ENCODE peak calls at places on chromosomes 11 and 22, in four cellular contexts. One of them, this sample, is unnamed.

GRCh38 chr22:25645266-25645665 is 80.8 kb downstream of the GRK3 start:
- DNase-seq in AG04450: no peak
- DNase-seq in GM12865: no peak
- DNase-seq in IMR-90: peak; percentile 49
- DNase-seq in this sample: no peak

GRCh38 chr22:48210812-48211211 is 1448.4 kb downstream of the TBC1D22A start:
- DNase-seq in AG04450: no peak
- DNase-seq in GM12865: no peak
- DNase-seq in IMR-90: no peak
- DNase-seq in this sample: no peak

GRCh38 chr11:61281581-61282250 is 13.4 kb downstream of the VWCE start:
- DNase-seq in AG04450: no peak
- DNase-seq in GM12865: peak; percentile 47
- DNase-seq in IMR-90: no peak
- DNase-seq in this sample: no peak

GRCh38 chr22:46969961-46970360 is 207.5 kb downstream of the TBC1D22A start:
- DNase-seq in AG04450: no peak
- DNase-seq in GM12865: no peak
- DNase-seq in IMR-90: no peak
- DNase-seq in this sample: peak; percentile 57

GRCh38 chr22:48885919-48886305 is 941.8 kb downstream of the BRD1 start:
- DNase-seq in AG04450: no peak
- DNase-seq in GM12865: no peak
- DNase-seq in IMR-90: no peak
- DNase-seq in this sample: no peak

GRCh38 chr11:47083913-47084312 is 92.8 kb downstream of the ARFGAP2 start:
- DNase-seq in AG04450: peak; percentile 20
- DNase-seq in GM12865: no peak
- DNase-seq in IMR-90: peak; percentile 81
- DNase-seq in this sample: no peak

GRCh38 chr11:27255447-27255828 is 107.6 kb downstream of the CCDC34 start:
- DNase-seq in AG04450: peak; percentile 54
- DNase-seq in GM12865: no peak
- DNase-seq in IMR-90: peak; percentile 83
- DNase-seq in this sample: no peak

GRCh38 chr22:35961480-35961902 is 67.1 kb downstream of the RBFOX2 start:
- DNase-seq in AG04450: peak; percentile 55
- DNase-seq in GM12865: no peak
- DNase-seq in IMR-90: peak; percentile 90
- DNase-seq in this sample: no peak

GRCh38 chr22:20392983-20393704 is 807 bp upstream of the ZNF74 start:
- DNase-seq in AG04450: no peak
- DNase-seq in GM12865: no peak
- DNase-seq in IMR-90: no peak
- DNase-seq in this sample: no peak

GRCh38 chr11:94593030-94593429 is 25.9 kb downstream of the PIWIL4 start:
- DNase-seq in AG04450: no peak
- DNase-seq in GM12865: peak; percentile 30
- DNase-seq in IMR-90: peak; percentile 72
- DNase-seq in this sample: no peak

GRCh38 chr11:2268911-2269600 is 1.3 kb downstream of the ASCL2 start:
- DNase-seq in AG04450: no peak
- DNase-seq in GM12865: no peak
- DNase-seq in IMR-90: no peak
- DNase-seq in this sample: peak; percentile 75

GRCh38 chr11:121467965-121468364 is 15.2 kb upstream of the SORL1-AS1 start:
- DNase-seq in AG04450: no peak
- DNase-seq in GM12865: peak; percentile 92
- DNase-seq in IMR-90: no peak
- DNase-seq in this sample: peak; percentile 73

GRCh38 chr11:102452461-102453285 is at the start of gene TMEM123:
- DNase-seq in AG04450: no peak
- DNase-seq in GM12865: peak; percentile 91
- DNase-seq in IMR-90: peak; percentile 58
- DNase-seq in this sample: peak; percentile 91

DNA sequence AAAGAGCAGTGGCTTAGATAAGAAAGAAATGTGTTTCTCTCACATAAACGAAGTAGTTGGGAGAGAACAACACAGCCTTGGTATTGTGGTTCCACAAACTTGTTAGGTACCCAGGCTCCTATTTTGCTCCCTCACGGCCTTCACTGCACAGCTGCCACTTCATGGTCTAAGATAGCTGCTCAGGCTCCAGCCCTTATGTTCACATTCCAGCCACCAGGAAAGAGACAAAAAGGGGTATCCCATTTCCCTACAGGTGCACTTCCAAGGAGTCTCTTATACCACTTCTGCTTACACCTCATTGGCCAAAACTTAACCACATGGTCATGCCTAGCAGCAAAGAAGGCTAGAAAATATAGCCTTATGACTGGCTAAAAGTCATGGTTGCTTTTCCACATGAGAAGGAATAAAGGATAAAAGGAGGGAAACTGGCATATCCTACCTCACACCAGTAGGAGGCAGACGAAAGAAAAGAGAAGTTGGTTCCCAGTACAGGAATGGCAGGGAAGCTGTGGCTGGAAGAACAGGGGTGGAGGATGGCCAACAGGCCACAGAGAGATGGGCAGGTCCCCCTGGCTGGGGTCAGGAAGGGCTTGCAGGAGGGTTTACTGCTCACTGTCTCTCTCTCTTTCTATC is 5.4 kb upstream of the HDHD5 start:
- DNase-seq in AG04450: no peak
- DNase-seq in GM12865: no peak
- DNase-seq in IMR-90: no peak
- DNase-seq in this sample: no peak
- TF ChIP-seq CTCF in AG04450: peak; percentile 25
- TF ChIP-seq CTCF in GM12865: no peak
- TF ChIP-seq CTCF in IMR-90: peak; percentile 18
- TF ChIP-seq CTCF in this sample: no peak

GRCh38 chr22:30598986-30599385 is 7.3 kb upstream of the PES1 start:
- DNase-seq in AG04450: no peak
- DNase-seq in GM12865: no peak
- DNase-seq in IMR-90: peak; percentile 54
- DNase-seq in this sample: no peak

GRCh38 chr22:30601464-30601863 is 5.5 kb upstream of the TCN2 start:
- DNase-seq in AG04450: no peak
- DNase-seq in GM12865: no peak
- DNase-seq in IMR-90: no peak
- DNase-seq in this sample: no peak

GRCh38 chr22:30604723-30605122 is 2.3 kb upstream of the TCN2 start:
- DNase-seq in AG04450: no peak
- DNase-seq in GM12865: no peak
- DNase-seq in IMR-90: no peak
- DNase-seq in this sample: no peak

GRCh38 chr22:30600925-30601324 is 6.0 kb upstream of the TCN2 start:
- DNase-seq in AG04450: no peak
- DNase-seq in GM12865: no peak
- DNase-seq in IMR-90: no peak
- DNase-seq in this sample: no peak

GRCh38 chr22:30602049-30602448 is 4.9 kb upstream of the TCN2 start:
- DNase-seq in AG04450: no peak
- DNase-seq in GM12865: peak; percentile 65
- DNase-seq in IMR-90: peak; percentile 43
- DNase-seq in this sample: no peak
- TF ChIP-seq CTCF in AG04450: peak; percentile 55
- TF ChIP-seq CTCF in GM12865: peak; percentile 38
- TF ChIP-seq CTCF in IMR-90: peak; percentile 27
- TF ChIP-seq CTCF in this sample: peak; percentile 21

DNA sequence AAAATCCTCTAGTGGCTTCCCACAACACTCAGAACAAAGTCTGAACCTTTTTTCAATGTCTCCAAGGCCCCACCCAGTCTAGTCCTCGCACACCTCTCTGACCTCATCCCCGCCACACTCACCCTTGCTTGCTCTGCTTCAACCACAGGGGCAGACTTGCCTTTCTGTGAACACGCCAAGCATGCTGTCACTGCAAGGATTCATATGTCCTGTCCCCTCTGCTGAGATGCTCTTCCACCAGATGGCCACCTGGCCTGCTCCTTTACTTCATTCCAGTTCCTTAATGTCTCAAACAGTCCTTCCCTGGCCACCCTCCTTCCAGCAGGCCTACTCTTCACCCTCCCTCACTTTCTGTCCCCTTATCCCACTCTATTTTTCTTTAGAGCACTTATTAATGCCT is 60.6 kb upstream of the ARHGAP20 start:
- DNase-seq in AG04450: no peak
- DNase-seq in GM12865: peak; percentile 19
- DNase-seq in IMR-90: no peak
- DNase-seq in this sample: no peak
- TF ChIP-seq CTCF in AG04450: no peak
- TF ChIP-seq CTCF in GM12865: no peak
- TF ChIP-seq CTCF in IMR-90: no peak
- TF ChIP-seq CTCF in this sample: no peak

DNA sequence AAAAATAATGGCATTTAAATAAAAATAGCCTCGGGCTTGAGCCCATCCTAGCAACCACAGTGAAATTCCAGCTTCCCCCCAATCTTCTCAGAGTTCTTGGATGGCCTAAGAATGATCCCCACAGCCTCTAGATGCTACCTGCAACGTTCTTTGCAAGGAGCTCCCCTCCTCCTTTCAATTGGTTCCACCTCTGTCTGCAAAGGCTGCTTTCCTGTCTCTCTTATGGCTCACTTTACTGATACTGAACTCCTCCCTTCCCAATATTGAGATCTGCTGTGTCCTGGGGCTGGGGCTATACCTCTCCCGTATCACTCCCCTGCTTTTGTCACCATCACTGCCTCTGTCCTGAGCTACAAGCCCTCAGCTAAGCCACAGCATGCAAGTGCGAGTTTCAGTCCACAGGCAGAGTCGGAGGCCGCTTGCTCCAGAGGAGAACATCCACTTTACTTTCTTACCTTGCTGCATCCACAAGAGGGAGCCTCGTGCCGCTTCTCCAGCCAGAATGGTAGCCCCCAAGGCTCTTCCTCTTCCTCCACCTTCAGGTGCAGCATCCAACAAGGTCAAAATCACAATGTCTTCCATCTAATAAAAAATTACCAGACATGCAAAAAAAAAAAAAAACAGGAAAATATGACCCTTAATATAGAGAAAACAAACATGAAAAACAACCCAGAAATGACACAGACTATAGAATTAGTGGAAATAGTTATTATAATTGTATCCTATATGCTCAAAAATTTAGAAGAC is 48.6 kb upstream of the TMEM45B start:
- DNase-seq in AG04450: no peak
- DNase-seq in GM12865: peak; percentile 27
- DNase-seq in IMR-90: peak; percentile 23
- DNase-seq in this sample: no peak
- TF ChIP-seq CTCF in AG04450: peak; percentile 69
- TF ChIP-seq CTCF in GM12865: peak; percentile 38
- TF ChIP-seq CTCF in IMR-90: peak; percentile 49
- TF ChIP-seq CTCF in this sample: peak; percentile 19

GRCh38 chr22:24119476-24119875 is 61.8 kb upstream of the SUSD2 start:
- DNase-seq in AG04450: no peak
- DNase-seq in GM12865: no peak
- DNase-seq in IMR-90: no peak
- DNase-seq in this sample: no peak

GRCh38 chr22:24118689-24119384 is 62.5 kb upstream of the SUSD2 start:
- DNase-seq in AG04450: no peak
- DNase-seq in GM12865: no peak
- DNase-seq in IMR-90: no peak
- DNase-seq in this sample: no peak

GRCh38 chr22:24115247-24116207 is 65.8 kb upstream of the SUSD2 start:
- DNase-seq in AG04450: no peak
- DNase-seq in GM12865: no peak
- DNase-seq in IMR-90: no peak
- DNase-seq in this sample: no peak

GRCh38 chr22:24120029-24120428 is 61.3 kb upstream of the SUSD2 start:
- DNase-seq in AG04450: no peak
- DNase-seq in GM12865: no peak
- DNase-seq in IMR-90: no peak
- DNase-seq in this sample: no peak

DNA sequence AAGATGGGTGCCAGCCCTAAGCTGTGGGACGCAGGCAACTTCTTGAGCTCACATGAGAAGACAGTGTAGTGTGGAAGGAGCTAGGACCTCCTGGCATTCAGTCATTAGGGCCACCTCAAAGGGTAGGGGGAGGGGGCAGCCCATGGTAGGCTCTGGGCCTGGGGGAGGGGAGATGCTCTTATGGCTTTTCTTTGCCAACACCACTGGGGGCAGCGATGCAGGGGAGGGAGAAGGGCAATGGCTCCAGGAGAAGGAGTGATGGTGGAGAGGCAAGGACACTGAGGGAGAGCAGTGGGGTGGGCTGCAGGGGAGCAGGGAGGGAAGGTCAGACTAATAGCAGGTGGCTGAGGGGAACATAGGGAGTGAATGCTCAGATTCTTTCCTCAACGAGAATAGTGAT is 63.3 kb upstream of the SUSD2 start:
- DNase-seq in AG04450: no peak
- DNase-seq in GM12865: no peak
- DNase-seq in IMR-90: no peak
- DNase-seq in this sample: no peak
- TF ChIP-seq CTCF in AG04450: no peak
- TF ChIP-seq CTCF in GM12865: no peak
- TF ChIP-seq CTCF in IMR-90: no peak
- TF ChIP-seq CTCF in this sample: no peak

This sample was measured in GM20000.